ENCODE peak calls at places on chromosomes 16 and 17, in four cellular contexts. One of them, this sample, is unnamed. For H3K27me3, the result is how much of the 10 kb centered on the place peaks cover.

GRCh38 chr17:82333279-82334171 is at the start of gene SECTM1:
- DNase-seq in HCT116: no peak
- DNase-seq in SK-N-SH: peak
- DNase-seq in GM12878: no peak
- DNase-seq in this sample: no peak

GRCh38 chr16:2039286-2040030 is 8.2 kb downstream of the NTHL1 start:
- DNase-seq in HCT116: no peak
- DNase-seq in SK-N-SH: peak
- DNase-seq in GM12878: no peak
- DNase-seq in this sample: no peak

GRCh38 chr16:68993885-68994284 is 111.6 kb upstream of the HAS3 start:
- DNase-seq in HCT116: no peak
- DNase-seq in SK-N-SH: no peak
- DNase-seq in GM12878: no peak
- DNase-seq in this sample: no peak

GRCh38 chr17:31880311-31880710 is 21.2 kb downstream of the UTP6 start:
- DNase-seq in HCT116: no peak
- DNase-seq in SK-N-SH: no peak
- DNase-seq in GM12878: no peak
- DNase-seq in this sample: no peak

GRCh38 chr16:86497551-86498021 is 12.7 kb upstream of the FOXF1 start:
- DNase-seq in HCT116: no peak
- DNase-seq in SK-N-SH: no peak
- DNase-seq in GM12878: no peak
- DNase-seq in this sample: no peak

GRCh38 chr17:67559381-67559966 is 158.3 kb upstream of the NOL11 start:
- DNase-seq in HCT116: no peak
- DNase-seq in SK-N-SH: no peak
- DNase-seq in GM12878: no peak
- DNase-seq in this sample: no peak

GRCh38 chr17:83086197-83086880 is 6.9 kb downstream of the METRNL start:
- DNase-seq in HCT116: no peak
- DNase-seq in SK-N-SH: no peak
- DNase-seq in GM12878: no peak
- DNase-seq in this sample: no peak

GRCh38 chr16:48354877-48355585 is 30.2 kb downstream of the SIAH1 start:
- DNase-seq in HCT116: no peak
- DNase-seq in SK-N-SH: no peak
- DNase-seq in GM12878: no peak
- DNase-seq in this sample: no peak

GRCh38 chr17:38567350-38567749 is 38.4 kb downstream of the SRCIN1 start:
- DNase-seq in HCT116: no peak
- DNase-seq in SK-N-SH: no peak
- DNase-seq in GM12878: no peak
- DNase-seq in this sample: no peak

GRCh38 chr16:52578829-52579193 is 31.9 kb upstream of the TOX3 start:
- DNase-seq in HCT116: no peak
- DNase-seq in SK-N-SH: no peak
- DNase-seq in GM12878: no peak
- DNase-seq in this sample: no peak

GRCh38 chr16:66925322-66925840 is at the start of gene RRAD:
- DNase-seq in HCT116: no peak
- DNase-seq in SK-N-SH: no peak
- DNase-seq in GM12878: no peak
- DNase-seq in this sample: no peak

GRCh38 chr17:81966343-81967243 is 5.6 kb upstream of the NOTUM start:
- DNase-seq in HCT116: no peak
- DNase-seq in SK-N-SH: peak
- DNase-seq in GM12878: no peak
- DNase-seq in this sample: no peak

GRCh38 chr17:41793749-41794602 is 7.5 kb upstream of the JUP start:
- DNase-seq in HCT116: no peak
- DNase-seq in SK-N-SH: no peak
- DNase-seq in GM12878: no peak
- DNase-seq in this sample: no peak

GRCh38 chr17:79112471-79112870 is 37.8 kb downstream of the ENGASE start:
- DNase-seq in HCT116: no peak
- DNase-seq in SK-N-SH: no peak
- DNase-seq in GM12878: no peak
- DNase-seq in this sample: no peak

GRCh38 chr17:29569245-29569950 is 897 bp downstream of the TP53I13 start:
- DNase-seq in HCT116: no peak
- DNase-seq in SK-N-SH: peak
- DNase-seq in GM12878: no peak
- DNase-seq in this sample: no peak

GRCh38 chr16:53041196-53041977 is 11.3 kb downstream of the CHD9NB start:
- DNase-seq in HCT116: no peak
- DNase-seq in SK-N-SH: no peak
- DNase-seq in GM12878: no peak
- DNase-seq in this sample: peak

GRCh38 chr16:8173111-8173644 is 417.1 kb downstream of the TMEM114 start:
- DNase-seq in HCT116: peak
- DNase-seq in SK-N-SH: peak
- DNase-seq in GM12878: peak
- DNase-seq in this sample: peak

GRCh38 chr16:87951550-87952538 is 610 bp downstream of the BANP start:
- DNase-seq in HCT116: no peak
- DNase-seq in SK-N-SH: peak
- DNase-seq in GM12878: no peak
- DNase-seq in this sample: no peak

GRCh38 chr16:67019171-67019570 is 9.8 kb upstream of the CBFB start:
- DNase-seq in HCT116: no peak
- DNase-seq in SK-N-SH: no peak
- DNase-seq in GM12878: no peak
- DNase-seq in this sample: no peak

GRCh38 chr16:16175296-16175695 is 48.0 kb downstream of the ABCC6 start:
- DNase-seq in HCT116: no peak
- DNase-seq in SK-N-SH: peak
- DNase-seq in GM12878: no peak
- DNase-seq in this sample: no peak

GRCh38 chr16:88398874-88399178 is 16.1 kb downstream of the ZNF469 start:
- DNase-seq in HCT116: no peak
- DNase-seq in SK-N-SH: no peak
- DNase-seq in GM12878: no peak
- DNase-seq in this sample: no peak

GRCh38 chr16:57133911-57134310 is 41.5 kb downstream of the CPNE2 start:
- DNase-seq in HCT116: no peak
- DNase-seq in SK-N-SH: no peak
- DNase-seq in GM12878: no peak
- DNase-seq in this sample: no peak

GRCh38 chr17:17999364-18000007 is 26.8 kb downstream of the DRC3 start:
- DNase-seq in HCT116: no peak
- DNase-seq in SK-N-SH: no peak
- DNase-seq in GM12878: no peak
- DNase-seq in this sample: no peak

GRCh38 chr17:45823598-45823997 is 21.1 kb upstream of the SPPL2C start:
- DNase-seq in HCT116: no peak
- DNase-seq in SK-N-SH: no peak
- DNase-seq in GM12878: no peak
- DNase-seq in this sample: no peak

GRCh38 chr17:9307313-9307998 is 268.2 kb downstream of the STX8 start:
- DNase-seq in HCT116: no peak
- DNase-seq in SK-N-SH: no peak
- DNase-seq in GM12878: no peak
- DNase-seq in this sample: no peak

GRCh38 chr16:15054357-15055140 is 1.3 kb downstream of the NTAN1 start:
- DNase-seq in HCT116: no peak
- DNase-seq in SK-N-SH: no peak
- DNase-seq in GM12878: no peak
- DNase-seq in this sample: no peak

GRCh38 chr16:59688006-59688405 is 953.9 kb upstream of the GOT2 start:
- DNase-seq in HCT116: no peak
- DNase-seq in SK-N-SH: no peak
- DNase-seq in GM12878: no peak
- DNase-seq in this sample: peak

GRCh38 chr16:81581107-81581506 is 136.5 kb downstream of the CMIP start:
- DNase-seq in HCT116: no peak
- DNase-seq in SK-N-SH: no peak
- DNase-seq in GM12878: no peak
- DNase-seq in this sample: no peak

GRCh38 chr17:29177871-29178749 is 2.1 kb downstream of the MYO18A start:
- DNase-seq in HCT116: no peak
- DNase-seq in SK-N-SH: no peak
- DNase-seq in GM12878: no peak
- DNase-seq in this sample: no peak

GRCh38 chr17:59853168-59853918 is 39.4 kb downstream of the TUBD1 start:
- DNase-seq in HCT116: no peak
- DNase-seq in SK-N-SH: peak
- DNase-seq in GM12878: no peak
- DNase-seq in this sample: no peak

GRCh38 chr17:76434870-76435269 is 18.1 kb downstream of the UBE2O start:
- DNase-seq in HCT116: no peak
- DNase-seq in SK-N-SH: no peak
- DNase-seq in GM12878: no peak
- DNase-seq in this sample: no peak

GRCh38 chr16:4320030-4320429 is 4.2 kb downstream of the GLIS2 start:
- DNase-seq in HCT116: no peak
- DNase-seq in SK-N-SH: no peak
- DNase-seq in GM12878: no peak
- DNase-seq in this sample: no peak

GRCh38 chr16:4317471-4318170 is 1.8 kb downstream of the GLIS2 start:
- DNase-seq in HCT116: no peak
- DNase-seq in SK-N-SH: no peak
- DNase-seq in GM12878: no peak
- DNase-seq in this sample: no peak

GRCh38 chr16:4316732-4317461 is 1.0 kb downstream of the GLIS2 start:
- DNase-seq in HCT116: no peak
- DNase-seq in SK-N-SH: peak
- DNase-seq in GM12878: no peak
- DNase-seq in this sample: no peak

GRCh38 chr16:4319454-4319853 is 3.6 kb downstream of the GLIS2 start:
- DNase-seq in HCT116: no peak
- DNase-seq in SK-N-SH: no peak
- DNase-seq in GM12878: no peak
- DNase-seq in this sample: no peak

DNA sequence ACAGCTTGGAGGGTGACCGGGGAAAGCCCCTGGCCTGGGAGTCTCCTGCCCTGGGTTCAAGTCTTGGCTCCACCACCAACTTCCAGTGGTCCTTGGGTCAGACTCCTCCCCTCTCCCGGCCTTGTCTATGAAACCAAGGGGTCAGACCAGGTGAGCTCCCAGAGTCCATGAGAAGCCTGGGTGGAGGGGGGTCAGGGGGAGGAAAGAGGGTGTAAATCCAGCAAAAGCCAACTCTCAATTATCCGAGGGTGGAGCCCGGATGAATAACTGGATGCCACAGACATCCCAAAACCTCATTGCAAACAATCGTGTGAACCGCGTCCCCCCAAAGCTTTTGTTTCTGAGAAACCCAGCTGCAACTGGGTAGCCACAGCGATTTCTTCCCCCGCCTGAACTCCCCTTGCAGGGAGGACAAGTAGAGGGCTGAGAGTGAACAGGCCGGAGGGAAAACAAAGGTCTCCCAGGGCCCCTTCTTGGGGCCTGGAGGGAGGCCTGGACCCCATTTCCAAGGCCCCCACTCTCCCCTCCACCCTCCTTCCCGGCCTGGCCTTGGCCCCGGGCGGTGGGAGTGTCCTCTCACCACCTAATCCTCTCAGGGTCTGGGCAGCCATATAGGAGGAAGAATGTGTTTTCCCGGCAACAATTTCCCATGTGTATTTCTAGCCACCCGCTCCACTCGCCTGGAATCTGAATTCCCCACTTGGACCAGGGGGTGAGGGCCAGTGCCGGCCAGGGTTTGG is 2.5 kb downstream of the GLIS2 start:
- DNase-seq in HCT116: no peak
- DNase-seq in SK-N-SH: no peak
- DNase-seq in GM12878: no peak
- DNase-seq in this sample: no peak
- H3K9ac ChIP-seq in HCT116: no peak
- H3K9ac ChIP-seq in SK-N-SH: no peak
- H3K9ac ChIP-seq in GM12878: no peak
- H3K9ac ChIP-seq in this sample: peak

DNA sequence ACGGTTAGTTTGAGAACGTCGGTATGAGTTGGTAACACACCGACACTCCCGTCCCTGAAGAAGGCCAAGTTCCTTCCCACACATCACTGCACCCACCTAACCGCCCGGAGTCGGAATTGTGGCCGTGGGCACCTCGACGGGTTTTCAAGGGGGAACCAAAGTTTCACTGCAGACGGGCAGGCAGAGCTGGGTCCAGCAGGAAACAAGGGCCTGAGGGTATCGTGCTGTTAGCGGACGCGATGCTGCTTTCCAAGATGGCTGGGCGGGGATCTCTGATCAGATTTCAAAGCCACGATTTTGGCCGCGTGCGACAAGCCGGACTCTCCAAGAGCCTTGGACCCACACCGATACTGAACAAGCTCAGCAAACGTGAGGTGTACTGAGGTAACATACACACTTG is 82.3 kb upstream of the DOC2B start:
- DNase-seq in HCT116: no peak
- DNase-seq in SK-N-SH: no peak
- DNase-seq in GM12878: no peak
- DNase-seq in this sample: no peak
- TF ChIP-seq YY1 in HCT116: no peak
- TF ChIP-seq YY1 in SK-N-SH: no peak
- TF ChIP-seq YY1 in GM12878: no peak
- TF ChIP-seq YY1 in this sample: no peak

GRCh38 chr17:56680676-56681075 is 87.2 kb downstream of the NOG start:
- DNase-seq in HCT116: no peak
- DNase-seq in SK-N-SH: no peak
- DNase-seq in GM12878: no peak
- DNase-seq in this sample: no peak

GRCh38 chr17:56678249-56679144 is 85.0 kb downstream of the NOG start:
- DNase-seq in HCT116: no peak
- DNase-seq in SK-N-SH: peak
- DNase-seq in GM12878: no peak
- DNase-seq in this sample: no peak

GRCh38 chr17:56679148-56679766 is 85.8 kb downstream of the NOG start:
- DNase-seq in HCT116: peak
- DNase-seq in SK-N-SH: peak
- DNase-seq in GM12878: no peak
- DNase-seq in this sample: no peak

GRCh38 chr17:56681561-56682266 is 88.2 kb downstream of the NOG start:
- DNase-seq in HCT116: peak
- DNase-seq in SK-N-SH: no peak
- DNase-seq in GM12878: no peak
- DNase-seq in this sample: no peak

GRCh38 chr17:56679767-56680422 is 86.4 kb downstream of the NOG start:
- DNase-seq in HCT116: no peak
- DNase-seq in SK-N-SH: no peak
- DNase-seq in GM12878: no peak
- DNase-seq in this sample: no peak
- H3K27me3 ChIP-seq in HCT116: under half
- H3K27me3 ChIP-seq in SK-N-SH: under half
- H3K27me3 ChIP-seq in GM12878: under half
- H3K27me3 ChIP-seq in this sample: under half

GRCh38 chr16:85377388-85378144 is 235.6 kb upstream of the GSE1 start:
- DNase-seq in HCT116: no peak
- DNase-seq in SK-N-SH: peak
- DNase-seq in GM12878: no peak
- DNase-seq in this sample: no peak
- H3K9ac ChIP-seq in HCT116: no peak
- H3K9ac ChIP-seq in SK-N-SH: no peak
- H3K9ac ChIP-seq in GM12878: no peak
- H3K9ac ChIP-seq in this sample: no peak

GRCh38 chr17:49787932-49788442 is 494 bp upstream of the KAT7 start:
- DNase-seq in HCT116: no peak
- DNase-seq in SK-N-SH: peak
- DNase-seq in GM12878: no peak
- DNase-seq in this sample: no peak
- TF ChIP-seq YY1 in HCT116: no peak
- TF ChIP-seq YY1 in SK-N-SH: no peak
- TF ChIP-seq YY1 in GM12878: no peak
- TF ChIP-seq YY1 in this sample: no peak

GRCh38 chr17:231966-232807 is 50.7 kb upstream of the DOC2B start:
- DNase-seq in HCT116: no peak
- DNase-seq in SK-N-SH: peak
- DNase-seq in GM12878: no peak
- DNase-seq in this sample: no peak
- H3K27me3 ChIP-seq in HCT116: under half
- H3K27me3 ChIP-seq in SK-N-SH: under half
- H3K27me3 ChIP-seq in GM12878: under half
- H3K27me3 ChIP-seq in this sample: under half

This sample was measured in NT2/D1.